ENCODE peak calls at places on chromosomes 4 and X, in seven cellular contexts. P is tibial artery, Z is breast epithelium, D is suprapubic skin, A is stomach, R is heart left ventricle, B is lung. C is an unnamed sample.

GRCh38 chr4:4432341-4433125 is 45.6 kb downstream of the NSG1 start:
- DNase-seq in B (no peak), Z (no peak), A (no peak), P (no peak), D (no peak), R (no peak), C (no peak)

GRCh38 chrX:22220941-22221340 is 51.8 kb upstream of the CBLL2 start:
- DNase-seq in R (no peak), D (no peak), P (no peak), Z (no peak), A (no peak), B (no peak), C (no peak)

GRCh38 chr4:80036949-80037348 is 36.1 kb downstream of the ANTXR2 start:
- DNase-seq in B (no peak), D (no peak), Z (no peak), P (no peak), R (no peak), A (no peak), C (no peak)

GRCh38 chrX:132488819-132489255 is at the start of gene MBNL3:
- DNase-seq in R (peak; percentile 70), D (peak; percentile 78), B (peak; percentile 54), P (peak; percentile 44), Z (peak; percentile 26), A (peak; percentile 59), C (peak; percentile 27)

GRCh38 chr4:6549890-6550620 is 24.9 kb upstream of the MAN2B2 start:
- DNase-seq in R (no peak), Z (no peak), B (no peak), A (no peak), D (no peak), P (no peak), C (peak; percentile 42)

GRCh38 chr4:945274-946102 is 13.2 kb downstream of the TMEM175 start:
- DNase-seq in B (no peak), Z (no peak), R (no peak), D (peak; percentile 70), P (no peak), A (no peak), C (no peak)

GRCh38 chr4:22384154-22384553 is 131.7 kb downstream of the ADGRA3 start:
- DNase-seq in B (no peak), D (no peak), P (no peak), R (no peak), A (no peak), Z (no peak), C (no peak)

GRCh38 chr4:80308466-80308822 is 27.1 kb upstream of the CFAP299 start:
- DNase-seq in B (no peak), Z (no peak), R (no peak), A (no peak), P (no peak), D (no peak), C (no peak)

GRCh38 chrX:150184487-150184886 is 178.6 kb upstream of the MAMLD1 start:
- DNase-seq in A (no peak), P (no peak), Z (no peak), D (no peak), B (no peak), R (no peak), C (no peak)

GRCh38 chr4:185679523-185679922 is 132.5 kb downstream of the SORBS2 start:
- DNase-seq in B (no peak), A (no peak), R (no peak), Z (no peak), D (no peak), P (no peak), C (no peak)

GRCh38 chr4:101280866-101281600 is 66.3 kb downstream of the PPP3CA start:
- DNase-seq in R (no peak), D (no peak), B (no peak), Z (no peak), P (no peak), A (no peak), C (no peak)

GRCh38 chr4:99088485-99089365 is at the start of gene ADH5:
- DNase-seq in D (peak; percentile 95), Z (peak; percentile 75), B (peak; percentile 91), R (peak; percentile 94), A (peak; percentile 88), P (peak; percentile 90), C (peak; percentile 92)

GRCh38 chr4:116358633-116359222 is 726.6 kb downstream of the TRAM1L1 start:
- DNase-seq in R (no peak), A (peak; percentile 69), D (no peak), P (peak; percentile 52), B (peak; percentile 76), Z (no peak), C (no peak)

GRCh38 chr4:119027815-119028214 is 107.8 kb upstream of the MYOZ2 start:
- DNase-seq in P (no peak), D (no peak), R (no peak), B (no peak), A (no peak), Z (no peak), C (no peak)

GRCh38 chr4:71188197-71188625 is 150.6 kb upstream of the SLC4A4 start:
- DNase-seq in A (no peak), B (no peak), R (no peak), P (no peak), Z (no peak), D (no peak), C (no peak)

GRCh38 chrX:35016051-35016450 is 73.5 kb downstream of the FAM47B start:
- DNase-seq in D (no peak), B (no peak), P (no peak), Z (no peak), R (no peak), A (no peak), C (no peak)

GRCh38 chr4:159764343-159764952 is 661.6 kb downstream of the RAPGEF2 start:
- DNase-seq in A (no peak), Z (no peak), B (no peak), D (no peak), P (no peak), R (no peak), C (no peak)

GRCh38 chr4:156795727-156796126 is 175.9 kb downstream of the PDGFC start:
- DNase-seq in A (no peak), R (no peak), Z (no peak), P (no peak), D (no peak), B (no peak), C (no peak)

GRCh38 chr4:33091961-33092360 is 2371.8 kb downstream of the PCDH7 start:
- DNase-seq in Z (no peak), A (no peak), P (no peak), B (no peak), R (no peak), D (no peak), C (no peak)

GRCh38 chr4:88962430-88962829 is 94.6 kb downstream of the FAM13A start:
- DNase-seq in R (no peak), A (no peak), P (no peak), D (no peak), Z (no peak), B (no peak), C (no peak)

GRCh38 chrX:74449937-74450330 is 28.6 kb downstream of the SLC16A2 start:
- DNase-seq in D (no peak), P (no peak), B (no peak), Z (no peak), A (no peak), R (no peak), C (no peak)

GRCh38 chrX:104972737-104973136 is 247.8 kb downstream of the TEX13A start:
- DNase-seq in R (no peak), P (no peak), D (no peak), B (no peak), A (no peak), Z (no peak), C (no peak)

GRCh38 chr4:1523907-1524636 is 117.8 kb upstream of the NKX1-1 start:
- DNase-seq in D (no peak), Z (no peak), R (peak; percentile 37), P (no peak), A (no peak), B (no peak), C (peak; percentile 38)

DNA sequence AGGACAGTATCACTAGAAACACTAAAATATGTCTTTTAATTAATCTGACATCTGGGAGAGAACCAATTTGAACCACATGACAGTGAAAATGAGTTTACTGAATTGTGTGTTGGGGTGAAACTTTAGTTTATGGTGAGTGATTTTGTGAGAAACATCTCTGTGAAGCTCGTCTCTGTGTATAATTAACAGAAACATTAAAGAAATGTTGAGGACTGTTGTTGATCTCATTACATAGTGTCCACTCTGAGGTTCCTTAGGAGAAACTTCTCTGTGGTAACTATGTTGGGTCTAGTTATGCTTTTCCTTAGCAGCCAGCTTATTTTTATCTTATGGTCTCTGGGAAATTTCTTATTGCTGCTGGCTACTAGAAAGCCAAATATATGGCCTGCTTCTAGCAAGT is 15.8 kb downstream of the FGF2 start:
- DNase-seq in Z (no peak), B (no peak), R (no peak), P (no peak), D (no peak), A (no peak), C (no peak)
- H3K4me1 ChIP-seq in Z (peaks cover 8% of the 10 kb centered on the region), B (peaks cover 4% of the 10 kb centered on the region), R (no peaks in the 10 kb centered on the region), P (peaks cover 61% of the 10 kb centered on the region), D (peaks cover 10% of the 10 kb centered on the region), A (no peaks in the 10 kb centered on the region), C (peaks cover 29% of the 10 kb centered on the region)

GRCh38 chr4:177105526-177105925 is 204.1 kb upstream of the NEIL3 start:
- DNase-seq in P (no peak), A (no peak), D (no peak), R (no peak), B (no peak), Z (no peak), C (no peak)

GRCh38 chr4:177107288-177107901 is 202.3 kb upstream of the NEIL3 start:
- DNase-seq in B (no peak), D (no peak), P (no peak), A (no peak), Z (no peak), R (no peak), C (no peak)

GRCh38 chr4:177109769-177110168 is 199.9 kb upstream of the NEIL3 start:
- DNase-seq in Z (no peak), R (no peak), A (no peak), D (no peak), P (no peak), B (no peak), C (no peak)

GRCh38 chr4:177108708-177109107 is 201.0 kb upstream of the NEIL3 start:
- DNase-seq in D (no peak), A (no peak), P (no peak), B (no peak), R (no peak), Z (no peak), C (no peak)
- TF ChIP-seq CTCF in D (no peak), A (no peak), P (no peak), B (no peak), R (no peak), Z (no peak), C (no peak)

DNA sequence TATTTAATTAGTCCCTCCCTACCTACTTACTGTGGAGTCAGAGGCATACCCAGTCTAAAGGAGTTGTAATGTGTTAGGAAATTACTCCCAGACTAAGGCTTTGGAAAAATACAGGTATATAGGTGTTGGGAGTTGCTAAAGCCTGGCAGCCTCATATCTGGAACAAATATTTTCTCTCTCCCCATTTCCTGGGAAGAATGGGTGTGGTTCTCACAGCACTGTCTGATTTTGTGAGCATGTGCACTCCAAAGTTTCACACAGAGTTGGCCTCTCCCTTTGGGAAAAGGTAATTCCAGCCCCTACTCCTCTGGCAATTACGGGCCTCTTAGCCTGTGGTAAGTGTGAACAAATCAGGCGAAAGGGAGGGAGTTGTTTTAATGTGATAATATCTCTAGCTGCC is 187.0 kb downstream of the MID1IP1 start:
- DNase-seq in D (no peak), P (no peak), Z (no peak), B (no peak), A (no peak), R (no peak), C (no peak)
- H3K4me1 ChIP-seq in D (peaks cover 4% of the 10 kb centered on the region), P (no peaks in the 10 kb centered on the region), Z (no peaks in the 10 kb centered on the region), B (no peaks in the 10 kb centered on the region), A (no peaks in the 10 kb centered on the region), R (no peaks in the 10 kb centered on the region), C (no peaks in the 10 kb centered on the region)

GRCh38 chr4:10659251-10659650 is 25.3 kb downstream of the CLNK start:
- DNase-seq in D (no peak), P (no peak), R (no peak), B (no peak), A (no peak), Z (no peak), C (no peak)
- TF ChIP-seq CTCF in D (no peak), P (no peak), R (no peak), B (no peak), A (no peak), Z (no peak), C (no peak)